ENCODE peak calls at places on chromosomes 4 and X, in four cellular contexts. One of them, this sample, is unnamed.

GRCh38 chrX:53122013-53122412 is 28.1 kb downstream of the KANTR start:
- DNase-seq in lung: no peak
- DNase-seq in keratinocyte: no peak
- DNase-seq in fibroblast of lung: no peak
- DNase-seq in this sample: no peak

GRCh38 chr4:78692815-78693156 is 83.4 kb upstream of the BMP2K start:
- DNase-seq in lung: no peak
- DNase-seq in fibroblast of lung: no peak
- DNase-seq in keratinocyte: no peak
- DNase-seq in this sample: no peak

GRCh38 chr4:85744950-85745349 is 270.0 kb downstream of the ARHGAP24 start:
- DNase-seq in fibroblast of lung: peak; percentile 77
- DNase-seq in keratinocyte: peak; percentile 9
- DNase-seq in lung: no peak
- DNase-seq in this sample: no peak

GRCh38 chrX:16155586-16155985 is 11.7 kb upstream of the MAGEB17 start:
- DNase-seq in keratinocyte: no peak
- DNase-seq in fibroblast of lung: no peak
- DNase-seq in lung: no peak
- DNase-seq in this sample: no peak

GRCh38 chr4:21888195-21888976 is 60.2 kb downstream of the KCNIP4 start:
- DNase-seq in lung: no peak
- DNase-seq in fibroblast of lung: peak; percentile 96
- DNase-seq in keratinocyte: peak; percentile 59
- DNase-seq in this sample: no peak

GRCh38 chr4:83267121-83267834 is 17.3 kb downstream of the COQ2 start:
- DNase-seq in fibroblast of lung: peak; percentile 85
- DNase-seq in keratinocyte: no peak
- DNase-seq in lung: no peak
- DNase-seq in this sample: no peak

GRCh38 chr4:139243448-139244365 is 36.3 kb downstream of the MGARP start:
- DNase-seq in keratinocyte: peak; percentile 93
- DNase-seq in lung: no peak
- DNase-seq in fibroblast of lung: peak; percentile 99
- DNase-seq in this sample: no peak

GRCh38 chr4:42655921-42656735 is 777 bp downstream of the ATP8A1 start:
- DNase-seq in lung: peak; percentile 51
- DNase-seq in keratinocyte: no peak
- DNase-seq in fibroblast of lung: no peak
- DNase-seq in this sample: peak; percentile 26

GRCh38 chr4:176191974-176192373 is 3.4 kb downstream of the SPATA4 start:
- DNase-seq in lung: no peak
- DNase-seq in keratinocyte: no peak
- DNase-seq in fibroblast of lung: peak; percentile 34
- DNase-seq in this sample: no peak

GRCh38 chr4:81360722-81361121 is 111.0 kb downstream of the RASGEF1B start:
- DNase-seq in lung: no peak
- DNase-seq in keratinocyte: no peak
- DNase-seq in fibroblast of lung: peak; percentile 7
- DNase-seq in this sample: no peak

GRCh38 chr4:13484749-13485345 is 707 bp upstream of the RAB28 start:
- DNase-seq in fibroblast of lung: peak; percentile 45
- DNase-seq in keratinocyte: no peak
- DNase-seq in lung: no peak
- DNase-seq in this sample: no peak

GRCh38 chr4:3452376-3452775 is 10.6 kb downstream of the HGFAC start:
- DNase-seq in lung: no peak
- DNase-seq in keratinocyte: no peak
- DNase-seq in fibroblast of lung: no peak
- DNase-seq in this sample: no peak

GRCh38 chr4:1080961-1081688 is 32.2 kb downstream of the RNF212 start:
- DNase-seq in lung: no peak
- DNase-seq in fibroblast of lung: peak; percentile 72
- DNase-seq in keratinocyte: peak; percentile 19
- DNase-seq in this sample: no peak

GRCh38 chr4:186844059-186844681 is 120.5 kb upstream of the FAT1 start:
- DNase-seq in fibroblast of lung: peak; percentile 71
- DNase-seq in lung: no peak
- DNase-seq in keratinocyte: no peak
- DNase-seq in this sample: no peak

GRCh38 chr4:175947117-175947722 is 118.4 kb upstream of the WDR17 start:
- DNase-seq in fibroblast of lung: peak; percentile 17
- DNase-seq in lung: no peak
- DNase-seq in keratinocyte: no peak
- DNase-seq in this sample: no peak

GRCh38 chrX:13432776-13433605 is 113.1 kb upstream of the ATXN3L start:
- DNase-seq in fibroblast of lung: peak; percentile 91
- DNase-seq in keratinocyte: no peak
- DNase-seq in lung: no peak
- DNase-seq in this sample: no peak

GRCh38 chr4:1570291-1571164 is 113.6 kb downstream of the FAM53A start:
- DNase-seq in lung: no peak
- DNase-seq in keratinocyte: no peak
- DNase-seq in fibroblast of lung: no peak
- DNase-seq in this sample: no peak

GRCh38 chr4:80362578-80363181 is 27.1 kb downstream of the CFAP299 start:
- DNase-seq in fibroblast of lung: peak; percentile 25
- DNase-seq in keratinocyte: no peak
- DNase-seq in lung: no peak
- DNase-seq in this sample: peak; percentile 30

GRCh38 chr4:64718091-64718490 is 308.8 kb upstream of the TECRL start:
- DNase-seq in fibroblast of lung: peak; percentile 44
- DNase-seq in lung: no peak
- DNase-seq in keratinocyte: no peak
- DNase-seq in this sample: no peak

GRCh38 chrX:32893751-32894150 is 317.6 kb downstream of the DMD start:
- DNase-seq in fibroblast of lung: no peak
- DNase-seq in keratinocyte: no peak
- DNase-seq in lung: no peak
- DNase-seq in this sample: no peak

GRCh38 chr4:145820407-145820806 is 118.2 kb downstream of the ZNF827 start:
- DNase-seq in lung: no peak
- DNase-seq in keratinocyte: no peak
- DNase-seq in fibroblast of lung: peak; percentile 27
- DNase-seq in this sample: no peak

GRCh38 chrX:47595701-47596655 is 13.7 kb downstream of the TIMP1 start:
- DNase-seq in fibroblast of lung: peak; percentile 83
- DNase-seq in keratinocyte: no peak
- DNase-seq in lung: no peak
- DNase-seq in this sample: no peak

GRCh38 chrX:97096385-97096784 is 212.7 kb downstream of the RPA4 start:
- DNase-seq in keratinocyte: no peak
- DNase-seq in lung: no peak
- DNase-seq in fibroblast of lung: no peak
- DNase-seq in this sample: no peak

GRCh38 chr4:59920414-59920813 is 1279.7 kb upstream of the ADGRL3 start:
- DNase-seq in fibroblast of lung: no peak
- DNase-seq in keratinocyte: no peak
- DNase-seq in lung: no peak
- DNase-seq in this sample: no peak

GRCh38 chr4:3411676-3412075 is 30.1 kb upstream of the HGFAC start:
- DNase-seq in lung: no peak
- DNase-seq in fibroblast of lung: no peak
- DNase-seq in keratinocyte: no peak
- DNase-seq in this sample: no peak

GRCh38 chr4:5746829-5747745 is 36.1 kb downstream of the EVC start:
- DNase-seq in lung: no peak
- DNase-seq in fibroblast of lung: peak; percentile 72
- DNase-seq in keratinocyte: no peak
- DNase-seq in this sample: no peak

GRCh38 chrX:23784487-23785301 is 1.7 kb downstream of the SAT1 start:
- DNase-seq in lung: no peak
- DNase-seq in fibroblast of lung: peak; percentile 83
- DNase-seq in keratinocyte: no peak
- DNase-seq in this sample: no peak

GRCh38 chrX:23782455-23782854 is 518 bp upstream of the SAT1 start:
- DNase-seq in lung: no peak
- DNase-seq in keratinocyte: no peak
- DNase-seq in fibroblast of lung: no peak
- DNase-seq in this sample: no peak

GRCh38 chrX:23785564-23785963 is 2.6 kb downstream of the SAT1 start:
- DNase-seq in fibroblast of lung: no peak
- DNase-seq in lung: no peak
- DNase-seq in keratinocyte: no peak
- DNase-seq in this sample: no peak

GRCh38 chrX:23783569-23784486 is 855 bp downstream of the SAT1 start:
- DNase-seq in lung: no peak
- DNase-seq in fibroblast of lung: peak; percentile 13
- DNase-seq in keratinocyte: no peak
- DNase-seq in this sample: no peak

DNA sequence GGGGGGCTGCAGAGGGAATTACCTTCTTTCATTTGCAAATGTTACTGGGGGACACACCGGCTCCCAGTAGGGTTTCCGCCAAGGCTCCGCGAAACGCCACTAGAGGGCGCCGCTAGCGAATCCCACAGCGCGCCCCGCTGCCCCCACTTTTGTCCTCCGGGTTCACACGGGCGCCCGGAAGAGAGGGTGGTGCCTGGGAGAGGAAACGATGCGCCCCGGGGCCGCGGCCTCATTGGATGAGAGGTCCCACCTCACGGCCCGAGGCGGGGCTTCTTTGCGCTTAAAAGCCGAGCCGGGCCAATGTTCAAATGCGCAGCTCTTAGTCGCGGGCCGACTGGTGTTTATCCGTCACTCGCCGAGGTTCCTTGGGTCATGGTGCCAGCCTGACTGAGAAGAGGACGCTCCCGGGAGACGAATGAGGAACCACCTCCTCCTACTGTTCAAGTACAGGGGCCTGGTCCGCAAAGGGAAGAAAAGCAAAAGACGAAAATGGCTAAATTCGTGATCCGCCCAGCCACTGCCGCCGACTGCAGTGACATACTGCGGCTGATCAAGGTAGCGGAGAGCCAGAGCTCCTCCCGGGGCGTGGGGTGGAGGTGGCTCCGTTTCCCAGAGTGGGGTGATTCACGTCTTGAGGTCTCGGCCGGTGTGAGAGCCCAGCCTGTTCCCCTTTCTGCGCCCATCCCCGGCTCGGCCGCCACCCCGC is at the start of gene SAT1:
- DNase-seq in fibroblast of lung: peak; percentile 90
- DNase-seq in keratinocyte: no peak
- DNase-seq in lung: peak; percentile 93
- DNase-seq in this sample: peak; percentile 89
- TF ChIP-seq CTCF in fibroblast of lung: peak; percentile 54
- TF ChIP-seq CTCF in keratinocyte: peak; percentile 66
- TF ChIP-seq CTCF in lung: peak; percentile 31
- TF ChIP-seq CTCF in this sample: peak; percentile 65

GRCh38 chrX:45775462-45775861 is 574.8 kb upstream of the DIPK2B start:
- DNase-seq in keratinocyte: peak; percentile 95
- DNase-seq in fibroblast of lung: peak; percentile 86
- DNase-seq in lung: no peak
- DNase-seq in this sample: no peak
- H3K27ac ChIP-seq in keratinocyte: peak overlapping the region; percentile 91
- H3K27ac ChIP-seq in fibroblast of lung: peak overlapping the region; percentile 38
- H3K27ac ChIP-seq in lung: no peak overlapping the region
- H3K27ac ChIP-seq in this sample: no peak overlapping the region

DNA sequence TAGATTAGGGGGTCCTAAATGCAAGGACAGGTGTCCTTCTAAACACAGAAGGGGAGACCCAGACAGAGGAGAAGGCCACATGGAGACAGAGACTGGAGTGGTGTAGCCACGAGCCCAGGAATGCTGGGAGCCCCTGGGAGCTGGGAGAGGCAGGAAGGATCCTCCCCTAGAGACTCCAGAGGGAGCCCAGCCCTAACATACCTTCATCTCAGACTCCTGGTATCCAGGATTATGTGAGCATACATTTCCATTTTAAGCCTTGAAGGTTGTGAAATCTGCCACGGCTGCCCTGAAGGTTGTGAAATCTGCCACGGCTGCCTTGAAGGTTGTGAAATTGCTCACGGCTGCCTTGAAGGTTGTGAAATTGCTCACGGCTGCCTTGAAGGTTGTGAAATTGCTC is 148.4 kb downstream of the ASMT start:
- DNase-seq in fibroblast of lung: no peak
- DNase-seq in lung: no peak
- DNase-seq in keratinocyte: no peak
- DNase-seq in this sample: no peak
- H3K9me3 ChIP-seq in fibroblast of lung: no peaks in the 10 kb centered on the region
- H3K9me3 ChIP-seq in lung: peaks cover 11% of the 10 kb centered on the region
- H3K9me3 ChIP-seq in keratinocyte: peaks cover 11% of the 10 kb centered on the region
- H3K9me3 ChIP-seq in this sample: no peaks in the 10 kb centered on the region

DNA sequence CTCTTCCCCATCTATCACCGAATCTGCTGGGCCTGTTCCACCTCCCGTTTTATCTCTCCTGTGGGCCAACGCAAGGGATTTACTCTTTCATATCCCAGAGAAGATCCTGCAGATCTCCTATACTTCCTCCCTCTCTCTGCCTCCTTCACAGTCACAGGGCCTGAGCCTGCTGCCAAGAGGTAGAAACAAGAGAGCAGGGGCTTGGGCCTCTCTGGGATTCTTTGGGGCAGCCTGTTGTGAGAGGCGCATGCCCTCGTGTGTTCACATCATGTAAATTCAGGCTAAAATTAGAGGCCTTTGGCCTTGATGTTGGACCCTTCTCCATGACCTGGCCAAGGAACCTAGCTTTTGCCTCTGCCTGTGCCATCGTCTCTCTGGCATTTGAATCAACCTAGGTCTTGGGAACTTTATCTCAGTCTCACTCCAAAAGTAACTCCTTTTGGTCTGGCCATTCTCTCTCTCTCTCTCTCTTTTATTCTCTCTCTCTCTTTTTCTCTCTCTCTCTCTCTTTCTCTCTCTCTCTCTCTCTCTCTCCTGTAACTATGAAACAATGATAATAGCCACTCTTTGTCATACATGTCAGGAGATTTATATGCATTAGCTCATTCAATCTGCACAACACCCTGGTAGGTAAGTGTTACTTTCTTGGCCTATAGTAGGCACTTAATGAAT is 20.0 kb upstream of the EFNB1 start:
- DNase-seq in fibroblast of lung: no peak
- DNase-seq in lung: no peak
- DNase-seq in keratinocyte: no peak
- DNase-seq in this sample: no peak
- TF ChIP-seq CTCF in fibroblast of lung: peak; percentile 33
- TF ChIP-seq CTCF in lung: no peak
- TF ChIP-seq CTCF in keratinocyte: peak; percentile 3
- TF ChIP-seq CTCF in this sample: no peak

This sample was measured in CD4-positive, alpha-beta T cell.